ENCODE peak calls at places on chromosomes 7 and 10, in eight cellular contexts. One of them, this sample, is unnamed.

GRCh38 chr7:42926204-42926603 is 5.8 kb downstream of the PSMA2 start:
- DNase-seq in IMR-90: no peak
- DNase-seq in endothelial cell of umbilical vein: no peak
- DNase-seq in MM.1S: no peak
- DNase-seq in neural progenitor cell: no peak
- DNase-seq in astrocyte: no peak
- DNase-seq in fibroblast of lung: no peak
- DNase-seq in K562: no peak
- DNase-seq in this sample: no peak

GRCh38 chr7:145082366-145083240 is 246.8 kb upstream of the TPK1 start:
- DNase-seq in IMR-90: no peak
- DNase-seq in endothelial cell of umbilical vein: no peak
- DNase-seq in MM.1S: peak; percentile 88
- DNase-seq in neural progenitor cell: no peak
- DNase-seq in astrocyte: no peak
- DNase-seq in fibroblast of lung: no peak
- DNase-seq in K562: no peak
- DNase-seq in this sample: no peak

GRCh38 chr10:119412244-119412750 is 130.2 kb downstream of the RGS10 start:
- DNase-seq in IMR-90: peak; percentile 55
- DNase-seq in endothelial cell of umbilical vein: peak; percentile 50
- DNase-seq in MM.1S: no peak
- DNase-seq in neural progenitor cell: no peak
- DNase-seq in astrocyte: peak; percentile 47
- DNase-seq in fibroblast of lung: peak; percentile 95
- DNase-seq in K562: no peak
- DNase-seq in this sample: no peak

GRCh38 chr10:71225291-71226058 is 13.1 kb downstream of the UNC5B start:
- DNase-seq in IMR-90: no peak
- DNase-seq in endothelial cell of umbilical vein: no peak
- DNase-seq in MM.1S: no peak
- DNase-seq in neural progenitor cell: no peak
- DNase-seq in astrocyte: no peak
- DNase-seq in fibroblast of lung: no peak
- DNase-seq in K562: no peak
- DNase-seq in this sample: no peak

GRCh38 chr7:151630349-151630748 is 110.7 kb upstream of the RHEB start:
- DNase-seq in IMR-90: no peak
- DNase-seq in endothelial cell of umbilical vein: no peak
- DNase-seq in MM.1S: no peak
- DNase-seq in neural progenitor cell: no peak
- DNase-seq in astrocyte: no peak
- DNase-seq in fibroblast of lung: no peak
- DNase-seq in K562: no peak
- DNase-seq in this sample: no peak

GRCh38 chr10:111093741-111094380 is 17.0 kb downstream of the ADRA2A start:
- DNase-seq in IMR-90: peak; percentile 43
- DNase-seq in endothelial cell of umbilical vein: no peak
- DNase-seq in MM.1S: no peak
- DNase-seq in neural progenitor cell: no peak
- DNase-seq in astrocyte: peak; percentile 35
- DNase-seq in fibroblast of lung: no peak
- DNase-seq in K562: no peak
- DNase-seq in this sample: no peak

GRCh38 chr7:64999165-65000004 is 7.1 kb downstream of the ERV3-1 start:
- DNase-seq in IMR-90: peak; percentile 53
- DNase-seq in endothelial cell of umbilical vein: peak; percentile 82
- DNase-seq in MM.1S: peak; percentile 74
- DNase-seq in neural progenitor cell: no peak
- DNase-seq in astrocyte: peak; percentile 95
- DNase-seq in fibroblast of lung: peak; percentile 57
- DNase-seq in K562: peak; percentile 93
- DNase-seq in this sample: no peak

GRCh38 chr10:119272736-119273135 is 65.4 kb downstream of the GRK5 start:
- DNase-seq in IMR-90: no peak
- DNase-seq in endothelial cell of umbilical vein: no peak
- DNase-seq in MM.1S: no peak
- DNase-seq in neural progenitor cell: no peak
- DNase-seq in astrocyte: no peak
- DNase-seq in fibroblast of lung: no peak
- DNase-seq in K562: no peak
- DNase-seq in this sample: no peak

GRCh38 chr7:83162402-83163256 is at the start of gene PCLO:
- DNase-seq in IMR-90: peak; percentile 3
- DNase-seq in endothelial cell of umbilical vein: peak; percentile 54
- DNase-seq in MM.1S: peak; percentile 91
- DNase-seq in neural progenitor cell: peak; percentile 97
- DNase-seq in astrocyte: peak; percentile 56
- DNase-seq in fibroblast of lung: peak; percentile 33
- DNase-seq in K562: peak; percentile 6
- DNase-seq in this sample: peak; percentile 30

GRCh38 chr7:122380993-122381392 is 76.4 kb upstream of the FEZF1 start:
- DNase-seq in IMR-90: no peak
- DNase-seq in endothelial cell of umbilical vein: no peak
- DNase-seq in MM.1S: peak; percentile 44
- DNase-seq in neural progenitor cell: peak; percentile 73
- DNase-seq in astrocyte: no peak
- DNase-seq in fibroblast of lung: no peak
- DNase-seq in K562: no peak
- DNase-seq in this sample: no peak

GRCh38 chr10:93695720-93696119 is 6.7 kb downstream of the FRA10AC1 start:
- DNase-seq in IMR-90: no peak
- DNase-seq in endothelial cell of umbilical vein: no peak
- DNase-seq in MM.1S: no peak
- DNase-seq in neural progenitor cell: no peak
- DNase-seq in astrocyte: no peak
- DNase-seq in fibroblast of lung: peak; percentile 17
- DNase-seq in K562: no peak
- DNase-seq in this sample: no peak

GRCh38 chr10:100614416-100614815 is 78.7 kb downstream of the HIF1AN start:
- DNase-seq in IMR-90: no peak
- DNase-seq in endothelial cell of umbilical vein: no peak
- DNase-seq in MM.1S: no peak
- DNase-seq in neural progenitor cell: peak; percentile 21
- DNase-seq in astrocyte: no peak
- DNase-seq in fibroblast of lung: no peak
- DNase-seq in K562: no peak
- DNase-seq in this sample: no peak

GRCh38 chr7:129465080-129465479 is 30.8 kb downstream of the STRIP2 start:
- DNase-seq in IMR-90: no peak
- DNase-seq in endothelial cell of umbilical vein: no peak
- DNase-seq in MM.1S: no peak
- DNase-seq in neural progenitor cell: no peak
- DNase-seq in astrocyte: no peak
- DNase-seq in fibroblast of lung: no peak
- DNase-seq in K562: no peak
- DNase-seq in this sample: no peak

GRCh38 chr10:10803273-10803672 is 214.4 kb upstream of the CELF2 start:
- DNase-seq in IMR-90: no peak
- DNase-seq in endothelial cell of umbilical vein: no peak
- DNase-seq in MM.1S: no peak
- DNase-seq in neural progenitor cell: no peak
- DNase-seq in astrocyte: no peak
- DNase-seq in fibroblast of lung: peak; percentile 68
- DNase-seq in K562: no peak
- DNase-seq in this sample: no peak

DNA sequence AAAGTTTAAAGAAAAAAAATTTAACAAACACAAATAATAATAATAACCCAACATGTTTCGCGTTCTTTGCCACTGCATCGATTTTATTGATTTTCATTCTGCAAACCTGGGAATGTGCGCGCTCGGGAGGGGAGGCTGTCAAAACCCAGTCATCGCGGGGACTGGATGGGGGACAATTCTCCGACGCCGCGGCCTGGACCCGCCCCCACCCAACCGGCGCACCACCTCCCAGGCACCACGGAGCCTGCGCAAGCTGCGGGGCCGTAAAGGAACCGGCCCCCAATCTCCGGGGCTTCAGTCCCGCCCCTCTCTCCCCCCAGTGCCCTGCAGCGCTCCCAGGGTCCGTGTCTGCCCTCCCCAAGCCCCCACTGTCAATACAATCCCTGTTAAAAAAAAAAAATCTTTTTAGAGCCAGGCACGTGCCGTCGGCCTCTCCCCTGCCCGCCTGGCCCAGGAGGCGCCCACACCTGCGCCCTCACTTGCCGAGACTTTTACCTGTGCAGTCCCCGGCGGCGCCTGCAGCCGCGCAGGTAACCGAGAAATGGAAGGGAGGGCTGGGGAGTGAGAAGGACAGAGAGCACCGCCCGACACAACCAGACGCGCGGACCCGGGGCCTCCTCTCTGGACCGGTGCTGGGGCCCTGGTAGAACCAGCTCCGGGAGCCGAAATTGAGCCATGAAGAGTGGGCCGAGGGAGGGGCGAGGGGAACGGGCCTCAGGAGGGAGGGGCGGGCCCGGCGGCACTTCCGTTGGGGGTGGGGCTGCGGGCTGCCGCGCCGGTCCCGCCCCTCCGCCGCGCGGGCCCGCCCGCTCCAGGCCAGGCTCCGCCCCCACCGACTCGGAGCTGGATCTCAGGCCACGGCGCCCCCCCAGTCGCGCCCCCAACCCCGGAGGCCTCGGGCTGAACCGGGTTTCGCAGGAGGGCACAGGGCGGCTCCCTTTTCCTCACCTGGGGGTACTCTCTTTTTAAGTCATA is 7.6 kb upstream of the ZNF503 start:
- DNase-seq in IMR-90: no peak
- DNase-seq in endothelial cell of umbilical vein: no peak
- DNase-seq in MM.1S: peak; percentile 73
- DNase-seq in neural progenitor cell: peak; percentile 85
- DNase-seq in astrocyte: no peak
- DNase-seq in fibroblast of lung: no peak
- DNase-seq in K562: peak; percentile 95
- DNase-seq in this sample: no peak
- H3K27ac ChIP-seq in IMR-90: peak overlapping the region; percentile 12
- H3K27ac ChIP-seq in endothelial cell of umbilical vein: no peak overlapping the region
- H3K27ac ChIP-seq in MM.1S: peak overlapping the region; percentile 56
- H3K27ac ChIP-seq in neural progenitor cell: no peak overlapping the region
- H3K27ac ChIP-seq in astrocyte: no peak overlapping the region
- H3K27ac ChIP-seq in fibroblast of lung: no peak overlapping the region
- H3K27ac ChIP-seq in K562: no peak overlapping the region
- H3K27ac ChIP-seq in this sample: peak overlapping the region; percentile 61

DNA sequence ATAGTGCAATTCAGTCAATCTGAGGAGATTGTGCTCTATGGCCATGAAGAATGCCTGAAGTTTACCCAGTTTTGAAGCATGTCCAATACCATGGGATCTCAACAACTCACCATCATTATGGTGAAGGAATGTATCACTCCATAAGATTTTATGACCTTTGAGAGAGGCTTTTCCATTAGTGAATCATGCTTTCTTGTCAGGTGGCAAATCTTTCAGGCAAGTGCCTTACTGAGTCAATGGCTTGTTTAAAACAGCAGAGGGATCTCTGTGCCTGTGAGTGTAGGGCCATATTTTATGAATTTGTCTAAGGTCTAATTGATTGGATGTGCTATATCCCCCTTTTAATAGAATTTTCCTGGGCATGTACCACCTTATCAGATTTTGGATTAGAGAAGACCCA is 131.5 kb downstream of the CCDC7 start:
- DNase-seq in IMR-90: peak; percentile 9
- DNase-seq in endothelial cell of umbilical vein: no peak
- DNase-seq in MM.1S: no peak
- DNase-seq in neural progenitor cell: no peak
- DNase-seq in astrocyte: no peak
- DNase-seq in fibroblast of lung: no peak
- DNase-seq in K562: no peak
- DNase-seq in this sample: no peak
- H4K20me1 ChIP-seq in IMR-90: no peaks in the 10 kb centered on the region
- H4K20me1 ChIP-seq in endothelial cell of umbilical vein: no peaks in the 10 kb centered on the region
- H4K20me1 ChIP-seq in MM.1S: no peaks in the 10 kb centered on the region
- H4K20me1 ChIP-seq in neural progenitor cell: no peaks in the 10 kb centered on the region
- H4K20me1 ChIP-seq in astrocyte: no peaks in the 10 kb centered on the region
- H4K20me1 ChIP-seq in fibroblast of lung: no peaks in the 10 kb centered on the region
- H4K20me1 ChIP-seq in K562: no peaks in the 10 kb centered on the region
- H4K20me1 ChIP-seq in this sample: no peaks in the 10 kb centered on the region

GRCh38 chr7:36167403-36168050 is 14.5 kb downstream of the EEPD1 start:
- DNase-seq in IMR-90: no peak
- DNase-seq in endothelial cell of umbilical vein: no peak
- DNase-seq in MM.1S: no peak
- DNase-seq in neural progenitor cell: no peak
- DNase-seq in astrocyte: no peak
- DNase-seq in fibroblast of lung: no peak
- DNase-seq in K562: no peak
- DNase-seq in this sample: no peak
- H3K27ac ChIP-seq in IMR-90: no peak overlapping the region
- H3K27ac ChIP-seq in endothelial cell of umbilical vein: no peak overlapping the region
- H3K27ac ChIP-seq in MM.1S: no peak overlapping the region
- H3K27ac ChIP-seq in neural progenitor cell: no peak overlapping the region
- H3K27ac ChIP-seq in astrocyte: no peak overlapping the region
- H3K27ac ChIP-seq in fibroblast of lung: no peak overlapping the region
- H3K27ac ChIP-seq in K562: no peak overlapping the region
- H3K27ac ChIP-seq in this sample: no peak overlapping the region

GRCh38 chr7:135726389-135726788 is 1.6 kb downstream of the SLC13A4 start:
- DNase-seq in IMR-90: no peak
- DNase-seq in endothelial cell of umbilical vein: no peak
- DNase-seq in MM.1S: no peak
- DNase-seq in neural progenitor cell: no peak
- DNase-seq in astrocyte: no peak
- DNase-seq in fibroblast of lung: no peak
- DNase-seq in K562: no peak
- DNase-seq in this sample: no peak
- H4K20me1 ChIP-seq in IMR-90: no peaks in the 10 kb centered on the region
- H4K20me1 ChIP-seq in endothelial cell of umbilical vein: no peaks in the 10 kb centered on the region
- H4K20me1 ChIP-seq in MM.1S: no peaks in the 10 kb centered on the region
- H4K20me1 ChIP-seq in neural progenitor cell: no peaks in the 10 kb centered on the region
- H4K20me1 ChIP-seq in astrocyte: no peaks in the 10 kb centered on the region
- H4K20me1 ChIP-seq in fibroblast of lung: no peaks in the 10 kb centered on the region
- H4K20me1 ChIP-seq in K562: no peaks in the 10 kb centered on the region
- H4K20me1 ChIP-seq in this sample: no peaks in the 10 kb centered on the region

DNA sequence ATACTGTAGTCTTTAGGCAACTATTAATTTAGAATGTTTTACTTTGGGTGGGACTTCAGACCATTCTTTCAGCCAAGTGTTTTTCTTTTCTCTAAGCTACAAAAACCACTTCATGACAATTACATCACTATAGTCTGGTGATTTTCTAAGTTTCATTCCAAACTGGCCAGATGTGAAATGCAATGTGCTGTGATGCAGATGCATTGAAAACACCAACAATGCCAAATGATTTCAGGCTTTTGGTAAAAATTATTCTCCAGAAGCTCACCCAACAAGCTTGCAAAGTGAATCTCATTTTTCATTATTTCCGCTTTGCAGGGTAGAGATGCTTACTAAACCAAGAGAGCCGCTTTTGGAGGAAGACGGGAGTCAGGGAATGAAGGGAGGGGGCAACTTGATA is 118.4 kb upstream of the ANK3 start:
- DNase-seq in IMR-90: no peak
- DNase-seq in endothelial cell of umbilical vein: no peak
- DNase-seq in MM.1S: no peak
- DNase-seq in neural progenitor cell: no peak
- DNase-seq in astrocyte: no peak
- DNase-seq in fibroblast of lung: no peak
- DNase-seq in K562: no peak
- DNase-seq in this sample: no peak
- H3K27ac ChIP-seq in IMR-90: no peak overlapping the region
- H3K27ac ChIP-seq in endothelial cell of umbilical vein: no peak overlapping the region
- H3K27ac ChIP-seq in MM.1S: no peak overlapping the region
- H3K27ac ChIP-seq in neural progenitor cell: no peak overlapping the region
- H3K27ac ChIP-seq in astrocyte: no peak overlapping the region
- H3K27ac ChIP-seq in fibroblast of lung: no peak overlapping the region
- H3K27ac ChIP-seq in K562: no peak overlapping the region
- H3K27ac ChIP-seq in this sample: no peak overlapping the region